ENCODE peak calls at places on chromosomes 1 and 21, in six cellular contexts. U is memory B cell; M is naive B cell; X is frontal cortex; T is CD4-positive, CD25-positive, alpha-beta regulatory T cell; L is CD8-positive, alpha-beta memory T cell. O is an unnamed sample.

GRCh38 chr1:184893695-184894094 is 80.6 kb downstream of the NIBAN1 start:
- DNase-seq in U (no peak), M (no peak), X (no peak), T (no peak), L (no peak), O (no peak)

GRCh38 chr1:22518379-22518778 is 44.9 kb upstream of the EPHA8 start:
- DNase-seq in U (no peak), M (no peak), X (no peak), T (no peak), L (no peak), O (no peak)

GRCh38 chr1:46369542-46370213 is 24.4 kb upstream of the FAAH start:
- DNase-seq in U (no peak), M (no peak), X (no peak), T (no peak), L (no peak), O (no peak)

GRCh38 chr1:232383455-232384074 is 246.4 kb downstream of the SIPA1L2 start:
- DNase-seq in U (no peak), M (no peak), X (no peak), T (no peak), L (no peak), O (no peak)

GRCh38 chr1:197807739-197808453 is 32.6 kb upstream of the DENND1B start:
- DNase-seq in U (no peak), M (no peak), X (no peak), T (no peak), L (no peak), O (no peak)

GRCh38 chr21:38721055-38721454 is 84.7 kb upstream of the ETS2 start:
- DNase-seq in U (no peak), M (no peak), X (no peak), T (no peak), L (no peak), O (no peak)

GRCh38 chr1:226625832-226626576 is 77.4 kb downstream of the STUM start:
- DNase-seq in U (no peak), M (no peak), X (no peak), T (no peak), L (no peak), O (no peak)

GRCh38 chr1:203765029-203765837 is at the start of gene LAX1:
- DNase-seq in U (peak), M (peak), X (no peak), T (peak), L (peak), O (no peak)

GRCh38 chr1:235646463-235646862 is 3.1 kb downstream of the GNG4 start:
- DNase-seq in U (no peak), M (no peak), X (no peak), T (no peak), L (no peak), O (no peak)